ENCODE peak calls at places on chromosomes 3 and 15, in eight cellular contexts. One of them, this sample, is unnamed.

GRCh38 chr3:15860014-15860934 is 62.5 kb upstream of the ANKRD28 start:
- DNase-seq in GM10248: peak
- DNase-seq in dorsolateral prefrontal cortex: peak
- DNase-seq in 8988T: peak
- DNase-seq in progenitor cell of endocrine pancreas: peak
- DNase-seq in stromal cell of bone marrow: peak
- DNase-seq in T-helper 17 cell: no peak
- DNase-seq in NCI-H1694: peak
- DNase-seq in this sample: no peak

GRCh38 chr15:51023499-51023898 is 71.2 kb downstream of the TNFAIP8L3 start:
- DNase-seq in GM10248: no peak
- DNase-seq in dorsolateral prefrontal cortex: no peak
- DNase-seq in 8988T: no peak
- DNase-seq in progenitor cell of endocrine pancreas: no peak
- DNase-seq in stromal cell of bone marrow: no peak
- DNase-seq in T-helper 17 cell: no peak
- DNase-seq in NCI-H1694: no peak
- DNase-seq in this sample: no peak

GRCh38 chr3:114700637-114701234 is 406.9 kb downstream of the TIGIT start:
- DNase-seq in GM10248: no peak
- DNase-seq in dorsolateral prefrontal cortex: no peak
- DNase-seq in 8988T: no peak
- DNase-seq in progenitor cell of endocrine pancreas: no peak
- DNase-seq in stromal cell of bone marrow: no peak
- DNase-seq in T-helper 17 cell: no peak
- DNase-seq in NCI-H1694: no peak
- DNase-seq in this sample: no peak

GRCh38 chr3:59764131-59764530 is 714.3 kb upstream of the CFAP20DC start:
- DNase-seq in GM10248: no peak
- DNase-seq in dorsolateral prefrontal cortex: no peak
- DNase-seq in 8988T: no peak
- DNase-seq in progenitor cell of endocrine pancreas: no peak
- DNase-seq in stromal cell of bone marrow: no peak
- DNase-seq in T-helper 17 cell: no peak
- DNase-seq in NCI-H1694: peak
- DNase-seq in this sample: no peak

GRCh38 chr3:66395635-66396034 is 105.2 kb downstream of the LRIG1 start:
- DNase-seq in GM10248: no peak
- DNase-seq in dorsolateral prefrontal cortex: no peak
- DNase-seq in 8988T: no peak
- DNase-seq in progenitor cell of endocrine pancreas: no peak
- DNase-seq in stromal cell of bone marrow: no peak
- DNase-seq in T-helper 17 cell: no peak
- DNase-seq in NCI-H1694: no peak
- DNase-seq in this sample: no peak

GRCh38 chr3:18649666-18650363 is 224.7 kb upstream of the SATB1 start:
- DNase-seq in GM10248: peak
- DNase-seq in dorsolateral prefrontal cortex: no peak
- DNase-seq in 8988T: no peak
- DNase-seq in progenitor cell of endocrine pancreas: no peak
- DNase-seq in stromal cell of bone marrow: no peak
- DNase-seq in T-helper 17 cell: no peak
- DNase-seq in NCI-H1694: no peak
- DNase-seq in this sample: no peak

GRCh38 chr15:57149196-57149595 is 227.1 kb upstream of the CGNL1 start:
- DNase-seq in GM10248: no peak
- DNase-seq in dorsolateral prefrontal cortex: no peak
- DNase-seq in 8988T: no peak
- DNase-seq in progenitor cell of endocrine pancreas: no peak
- DNase-seq in stromal cell of bone marrow: no peak
- DNase-seq in T-helper 17 cell: no peak
- DNase-seq in NCI-H1694: no peak
- DNase-seq in this sample: no peak

GRCh38 chr3:196219194-196219969 is 3.0 kb downstream of the SLC51A start:
- DNase-seq in GM10248: peak
- DNase-seq in dorsolateral prefrontal cortex: peak
- DNase-seq in 8988T: no peak
- DNase-seq in progenitor cell of endocrine pancreas: no peak
- DNase-seq in stromal cell of bone marrow: peak
- DNase-seq in T-helper 17 cell: peak
- DNase-seq in NCI-H1694: peak
- DNase-seq in this sample: peak

GRCh38 chr15:68788265-68788624 is 32.5 kb downstream of the ANP32A start:
- DNase-seq in GM10248: no peak
- DNase-seq in dorsolateral prefrontal cortex: no peak
- DNase-seq in 8988T: no peak
- DNase-seq in progenitor cell of endocrine pancreas: no peak
- DNase-seq in stromal cell of bone marrow: no peak
- DNase-seq in T-helper 17 cell: no peak
- DNase-seq in NCI-H1694: no peak
- DNase-seq in this sample: no peak

GRCh38 chr15:76203766-76204557 is 107.3 kb downstream of the ETFA start:
- DNase-seq in GM10248: no peak
- DNase-seq in dorsolateral prefrontal cortex: no peak
- DNase-seq in 8988T: no peak
- DNase-seq in progenitor cell of endocrine pancreas: no peak
- DNase-seq in stromal cell of bone marrow: no peak
- DNase-seq in T-helper 17 cell: no peak
- DNase-seq in NCI-H1694: no peak
- DNase-seq in this sample: no peak

GRCh38 chr3:170054204-170054603 is 16.4 kb downstream of the GPR160 start:
- DNase-seq in GM10248: peak
- DNase-seq in dorsolateral prefrontal cortex: no peak
- DNase-seq in 8988T: peak
- DNase-seq in progenitor cell of endocrine pancreas: no peak
- DNase-seq in stromal cell of bone marrow: no peak
- DNase-seq in T-helper 17 cell: no peak
- DNase-seq in NCI-H1694: no peak
- DNase-seq in this sample: no peak

GRCh38 chr3:157573780-157574378 is 70.7 kb upstream of the VEPH1 start:
- DNase-seq in GM10248: no peak
- DNase-seq in dorsolateral prefrontal cortex: no peak
- DNase-seq in 8988T: no peak
- DNase-seq in progenitor cell of endocrine pancreas: no peak
- DNase-seq in stromal cell of bone marrow: no peak
- DNase-seq in T-helper 17 cell: no peak
- DNase-seq in NCI-H1694: no peak
- DNase-seq in this sample: no peak

GRCh38 chr15:88125578-88125977 is 131.0 kb downstream of the NTRK3 start:
- DNase-seq in GM10248: no peak
- DNase-seq in dorsolateral prefrontal cortex: no peak
- DNase-seq in 8988T: no peak
- DNase-seq in progenitor cell of endocrine pancreas: no peak
- DNase-seq in stromal cell of bone marrow: peak
- DNase-seq in T-helper 17 cell: no peak
- DNase-seq in NCI-H1694: no peak
- DNase-seq in this sample: no peak

GRCh38 chr3:120839120-120839519 is 68.9 kb upstream of the STXBP5L start:
- DNase-seq in GM10248: no peak
- DNase-seq in dorsolateral prefrontal cortex: no peak
- DNase-seq in 8988T: no peak
- DNase-seq in progenitor cell of endocrine pancreas: no peak
- DNase-seq in stromal cell of bone marrow: no peak
- DNase-seq in T-helper 17 cell: no peak
- DNase-seq in NCI-H1694: no peak
- DNase-seq in this sample: no peak

GRCh38 chr15:45181491-45182285 is 6.1 kb downstream of the SHF start:
- DNase-seq in GM10248: no peak
- DNase-seq in dorsolateral prefrontal cortex: no peak
- DNase-seq in 8988T: no peak
- DNase-seq in progenitor cell of endocrine pancreas: no peak
- DNase-seq in stromal cell of bone marrow: no peak
- DNase-seq in T-helper 17 cell: no peak
- DNase-seq in NCI-H1694: peak
- DNase-seq in this sample: no peak

GRCh38 chr3:64888165-64888564 is 200.4 kb upstream of the ADAMTS9 start:
- DNase-seq in GM10248: no peak
- DNase-seq in dorsolateral prefrontal cortex: no peak
- DNase-seq in 8988T: no peak
- DNase-seq in progenitor cell of endocrine pancreas: no peak
- DNase-seq in stromal cell of bone marrow: peak
- DNase-seq in T-helper 17 cell: no peak
- DNase-seq in NCI-H1694: no peak
- DNase-seq in this sample: no peak

GRCh38 chr3:113136071-113136470 is 75.3 kb upstream of the BOC start:
- DNase-seq in GM10248: no peak
- DNase-seq in dorsolateral prefrontal cortex: no peak
- DNase-seq in 8988T: no peak
- DNase-seq in progenitor cell of endocrine pancreas: no peak
- DNase-seq in stromal cell of bone marrow: peak
- DNase-seq in T-helper 17 cell: no peak
- DNase-seq in NCI-H1694: peak
- DNase-seq in this sample: no peak